ENCODE peak calls at places on chromosome 4, in five cellular contexts. E, P, C, R and K are unnamed samples.

GRCh38 chr4:41746025-41746439 is 2.5 kb downstream of the PHOX2B start:
- DNase-seq in E (no peak), P (no peak), C (no peak), R (no peak), K (peak)

GRCh38 chr4:41882622-41883347 is 52.4 kb upstream of the TMEM33 start:
- DNase-seq in E (peak), P (peak), C (peak), R (no peak), K (peak)

GRCh38 chr4:154604696-154605200 is 7.7 kb downstream of the FGG start:
- DNase-seq in E (no peak), P (peak), C (no peak), R (no peak), K (no peak)

GRCh38 chr4:37685726-37686372 is 327 bp downstream of the RELL1 start:
- DNase-seq in E (peak), P (no peak), C (peak), R (peak), K (peak)

GRCh38 chr4:5746829-5747745 is 36.1 kb downstream of the EVC start:
- DNase-seq in E (no peak), P (peak), C (no peak), R (no peak), K (no peak)

GRCh38 chr4:986949-987688 is at the start of gene IDUA:
- DNase-seq in E (peak), P (peak), C (peak), R (peak), K (peak)

GRCh38 chr4:185587444-185588161 is 52.3 kb upstream of the PDLIM3 start:
- DNase-seq in E (no peak), P (no peak), C (no peak), R (no peak), K (no peak)

GRCh38 chr4:23770011-23770410 is 119.8 kb downstream of the PPARGC1A start:
- DNase-seq in E (no peak), P (no peak), C (no peak), R (no peak), K (no peak)

GRCh38 chr4:38015886-38016515 is 55.8 kb downstream of the PTTG2 start:
- DNase-seq in E (no peak), P (no peak), C (no peak), R (no peak), K (no peak)

GRCh38 chr4:25131396-25131795 is 28.9 kb downstream of the SEPSECS start:
- DNase-seq in E (no peak), P (no peak), C (no peak), R (no peak), K (no peak)
- H3K4me3 ChIP-seq in E (no peak), P (no peak), C (no peak), R (no peak), K (no peak)

GRCh38 chr4:63729519-63729918 is 679.7 kb downstream of the TECRL start:
- DNase-seq in E (no peak), P (no peak), C (no peak), R (no peak), K (no peak)

DNA sequence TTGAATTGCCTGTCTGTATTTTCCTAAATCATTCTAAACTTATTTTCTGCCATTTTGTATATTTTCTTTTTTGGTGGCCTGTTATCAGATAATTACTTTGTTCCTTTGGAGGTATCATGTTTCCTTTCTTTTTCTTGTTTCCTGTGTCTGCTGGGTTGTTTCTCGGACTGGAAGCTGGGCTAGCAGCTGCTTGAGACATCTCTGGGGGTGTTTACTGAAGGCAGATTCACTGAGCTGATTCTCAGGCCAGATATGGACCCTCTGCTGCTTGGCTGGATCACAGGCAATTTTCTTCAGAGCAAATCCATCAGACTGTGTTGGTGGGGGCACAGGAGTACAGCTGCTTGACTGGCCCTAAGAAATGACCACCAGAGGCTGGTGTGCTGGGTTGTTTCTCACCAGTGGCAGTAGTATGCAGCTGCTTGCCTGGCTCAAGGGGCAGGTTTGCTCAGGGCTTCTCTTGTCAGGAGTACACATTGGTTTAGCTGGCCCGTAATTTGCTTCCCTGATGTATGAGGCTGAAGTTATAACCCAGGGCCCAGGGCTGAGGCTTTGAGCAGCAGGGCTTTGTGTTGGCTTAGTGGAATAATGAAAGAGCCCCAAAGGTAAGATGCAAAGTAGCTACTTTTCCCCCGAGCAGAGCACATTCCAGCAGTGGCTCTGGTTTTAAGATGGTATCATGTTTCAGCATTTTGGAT is 680.6 kb downstream of the TECRL start:
- DNase-seq in E (no peak), P (no peak), C (no peak), R (no peak), K (no peak)
- H3K27ac ChIP-seq in E (no peak), P (no peak), C (no peak), R (no peak), K (no peak)

DNA sequence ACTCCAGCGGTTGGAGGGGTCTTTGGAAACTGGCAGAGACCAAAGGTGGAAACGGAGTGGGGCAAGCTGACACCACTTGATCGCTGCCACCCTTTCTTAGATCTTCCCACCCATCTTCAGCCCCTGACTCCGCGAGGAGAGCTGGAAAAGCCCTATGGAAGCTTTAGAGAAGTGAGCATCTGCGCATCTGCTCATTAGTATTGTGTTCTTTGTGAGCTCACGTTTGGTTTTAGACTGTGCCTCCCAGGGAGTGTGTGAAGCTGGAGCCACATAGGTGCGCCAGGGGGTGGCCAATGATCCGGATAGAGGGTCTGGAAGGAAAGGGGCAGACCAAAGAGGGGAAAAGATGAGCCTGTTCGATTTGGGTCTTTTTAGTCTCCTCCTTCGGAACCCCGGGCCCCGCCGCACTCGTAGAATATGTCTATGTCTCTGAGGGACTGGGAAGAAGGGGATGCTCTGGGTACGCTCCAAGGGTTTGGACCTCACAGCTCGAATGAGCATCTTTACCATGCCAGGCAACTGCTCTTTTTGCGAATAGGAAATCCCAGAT is 564 bp upstream of the DKK2 start:
- DNase-seq in E (no peak), P (no peak), C (no peak), R (no peak), K (no peak)
- H3K4me3 ChIP-seq in E (peak), P (no peak), C (peak), R (peak), K (peak)

GRCh38 chr4:168857546-168858314 is 152.3 kb downstream of the CBR4 start:
- DNase-seq in E (no peak), P (no peak), C (peak), R (peak), K (no peak)
- H3K27ac ChIP-seq in E (peak), P (no peak), C (peak), R (peak), K (no peak)

GRCh38 chr4:183936574-183937335 is 31.6 kb downstream of the STOX2 start:
- DNase-seq in E (no peak), P (peak), C (no peak), R (no peak), K (no peak)
- H3K4me3 ChIP-seq in E (no peak), P (no peak), C (no peak), R (no peak), K (no peak)

GRCh38 chr4:168619266-168619631 is 122.4 kb downstream of the PALLD start:
- DNase-seq in E (no peak), P (peak), C (no peak), R (no peak), K (no peak)

GRCh38 chr4:168615294-168615693 is 118.4 kb downstream of the PALLD start:
- DNase-seq in E (no peak), P (no peak), C (no peak), R (no peak), K (no peak)

GRCh38 chr4:168621806-168622589 is 125.1 kb downstream of the PALLD start:
- DNase-seq in E (no peak), P (peak), C (no peak), R (no peak), K (no peak)

GRCh38 chr4:168622600-168622999 is 125.7 kb downstream of the PALLD start:
- DNase-seq in E (no peak), P (no peak), C (no peak), R (no peak), K (no peak)

GRCh38 chr4:168618577-168619265 is 121.9 kb downstream of the PALLD start:
- DNase-seq in E (no peak), P (peak), C (no peak), R (no peak), K (no peak)
- H3K27ac ChIP-seq in E (no peak), P (no peak), C (no peak), R (no peak), K (peak)

GRCh38 chr4:101020956-101021355 is 326.4 kb downstream of the PPP3CA start:
- DNase-seq in E (no peak), P (peak), C (no peak), R (no peak), K (no peak)
- H3K4me3 ChIP-seq in E (no peak), P (no peak), C (no peak), R (no peak), K (no peak)

DNA sequence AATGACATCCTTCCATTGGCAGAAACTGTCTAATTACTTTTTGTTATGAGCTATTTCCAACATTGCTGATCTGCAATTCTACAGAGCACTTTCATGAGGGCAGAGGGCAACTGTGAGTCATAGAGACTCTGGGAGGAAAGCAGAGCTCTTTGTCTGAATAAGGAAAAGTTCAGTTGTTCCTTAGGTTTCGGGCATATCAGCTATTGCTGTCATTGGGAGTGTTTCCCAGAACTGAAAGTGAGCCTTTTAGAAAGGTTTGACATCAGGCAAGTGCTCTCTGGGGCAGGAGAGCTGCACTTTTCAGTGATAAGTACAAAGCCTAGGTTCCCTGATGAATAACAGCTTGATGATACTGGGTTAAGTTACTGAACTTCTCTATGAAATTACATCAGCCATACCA is 119.2 kb upstream of the EDNRA start:
- DNase-seq in E (no peak), P (peak), C (peak), R (peak), K (peak)
- H3K27ac ChIP-seq in E (no peak), P (peak), C (peak), R (peak), K (no peak)

GRCh38 chr4:156949373-156949814 is 22.2 kb downstream of the PDGFC start:
- DNase-seq in E (no peak), P (peak), C (no peak), R (no peak), K (no peak)
- H3K4me3 ChIP-seq in E (peak), P (no peak), C (no peak), R (no peak), K (no peak)

GRCh38 chr4:110609044-110609750 is 13.7 kb downstream of the PITX2 start:
- DNase-seq in E (no peak), P (no peak), C (no peak), R (no peak), K (no peak)

GRCh38 chr4:110611968-110612447 is 10.9 kb downstream of the PITX2 start:
- DNase-seq in E (no peak), P (no peak), C (no peak), R (no peak), K (no peak)

GRCh38 chr4:110612631-110613269 is 10.1 kb downstream of the PITX2 start:
- DNase-seq in E (peak), P (no peak), C (no peak), R (no peak), K (no peak)

GRCh38 chr4:110610620-110610939 is 12.3 kb downstream of the PITX2 start:
- DNase-seq in E (no peak), P (no peak), C (no peak), R (no peak), K (no peak)

DNA sequence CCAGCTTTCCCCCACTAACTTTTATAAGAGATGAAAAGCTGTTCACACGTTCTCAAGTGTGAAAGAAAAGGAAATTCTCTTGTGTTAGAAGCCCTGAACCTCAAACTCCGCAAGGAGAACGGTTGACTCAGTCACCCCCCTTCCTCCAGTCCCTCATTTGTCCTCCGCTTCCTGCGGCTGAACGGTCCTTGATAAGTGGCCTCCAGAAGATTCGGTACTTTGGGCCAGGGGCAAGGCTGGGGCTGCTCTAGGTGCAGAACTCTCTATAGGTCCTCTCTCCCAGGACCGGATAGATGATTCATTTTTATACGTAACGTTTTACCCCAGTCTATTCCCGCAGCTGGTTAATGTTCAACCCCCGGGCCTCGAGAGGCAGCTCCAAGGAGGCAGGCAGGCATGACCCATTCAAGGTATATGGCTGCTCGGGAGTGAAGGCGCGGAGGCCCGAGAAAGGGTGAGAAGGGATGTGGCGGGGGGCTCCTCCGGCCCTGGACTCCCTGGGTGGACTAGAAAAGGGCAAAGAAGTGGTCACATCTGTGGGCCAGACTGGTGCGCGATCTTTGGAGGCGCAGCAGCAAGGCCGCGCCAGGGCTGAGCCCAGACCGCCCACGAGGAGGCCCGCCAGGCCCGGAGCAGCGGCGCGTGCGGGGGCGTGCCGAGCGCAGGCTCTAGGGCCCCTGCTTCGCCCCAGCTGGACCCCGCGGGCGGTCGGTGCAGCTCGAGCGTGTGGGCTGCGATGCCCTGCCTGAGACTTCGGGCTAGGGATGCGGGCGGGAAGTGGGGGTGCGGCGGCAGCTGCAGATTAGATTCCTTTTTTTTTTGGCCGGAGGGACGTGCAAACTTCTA is 11.7 kb downstream of the PITX2 start:
- DNase-seq in E (peak), P (no peak), C (no peak), R (no peak), K (no peak)
- H3K27ac ChIP-seq in E (no peak), P (no peak), C (no peak), R (no peak), K (no peak)